ENCODE peak calls at places on chromosomes 13 and 19, in ten cellular contexts. Y is thoracic aorta; N is CD8-positive, alpha-beta T cell; F is ovary; B is GM23248; K is keratinocyte; E is psoas muscle; L is H9; I is CD4-positive, alpha-beta T cell; A is uterus. C is an unnamed sample.
A peak's percentile ranks its signal among the peaks of the same experiment; 100 is the strongest.

GRCh38 chr13:43316997-43317396 is 293.6 kb downstream of the DNAJC15 start:
- DNase-seq in Y (no peak), N (no peak), F (peak; percentile 36), B (peak; percentile 78), K (no peak), E (peak; percentile 35), L (no peak), I (no peak), A (no peak), C (peak; percentile 77)

GRCh38 chr13:110161112-110161897 is 145.7 kb downstream of the COL4A1 start:
- DNase-seq in Y (no peak), N (no peak), F (no peak), B (no peak), K (no peak), E (no peak), L (no peak), I (no peak), A (no peak), C (peak; percentile 42)

GRCh38 chr13:53781941-53782340 is 753.3 kb downstream of the OLFM4 start:
- DNase-seq in Y (no peak), N (no peak), F (no peak), B (no peak), K (no peak), E (no peak), L (peak; percentile 31), I (no peak), A (no peak), C (no peak)

GRCh38 chr19:39544920-39545319 is 5.0 kb upstream of the EID2 start:
- DNase-seq in Y (no peak), N (no peak), F (no peak), B (no peak), K (no peak), E (no peak), L (no peak), I (no peak), A (no peak), C (no peak)

GRCh38 chr13:33628662-33629061 is 189.3 kb upstream of the RFC3 start:
- DNase-seq in Y (no peak), N (no peak), F (no peak), B (no peak), K (no peak), E (no peak), L (no peak), I (no peak), A (no peak), C (no peak)

GRCh38 chr13:59016250-59016649 is 1147.5 kb downstream of the DIAPH3 start:
- DNase-seq in Y (no peak), N (no peak), F (no peak), B (no peak), K (no peak), E (no peak), L (no peak), I (no peak), A (no peak), C (no peak)

GRCh38 chr13:30382836-30383525 is 39.3 kb upstream of the UBE2L5 start:
- DNase-seq in Y (no peak), N (no peak), F (no peak), B (no peak), K (no peak), E (no peak), L (no peak), I (no peak), A (no peak), C (no peak)

GRCh38 chr13:114064516-114065140 is 67.8 kb downstream of the RASA3 start:
- DNase-seq in Y (no peak), N (no peak), F (peak; percentile 39), B (peak; percentile 66), K (no peak), E (peak; percentile 46), L (no peak), I (no peak), A (peak; percentile 64), C (no peak)

GRCh38 chr13:31322025-31322424 is 122.2 kb downstream of the B3GLCT start:
- DNase-seq in Y (no peak), N (no peak), F (no peak), B (peak; percentile 23), K (no peak), E (peak; percentile 53), L (no peak), I (no peak), A (peak; percentile 35), C (no peak)

GRCh38 chr19:41478171-41478570 is 35.2 kb downstream of the ERICH4 start:
- DNase-seq in Y (no peak), N (no peak), F (no peak), B (no peak), K (no peak), E (no peak), L (no peak), I (no peak), A (no peak), C (peak; percentile 14)

GRCh38 chr13:95714142-95714832 is 37.3 kb downstream of the DNAJC3 start:
- DNase-seq in Y (no peak), N (no peak), F (no peak), B (peak; percentile 92), K (peak; percentile 4), E (no peak), L (no peak), I (no peak), A (no peak), C (peak; percentile 64)

GRCh38 chr19:15191514-15191913 is 9.3 kb downstream of the NOTCH3 start:
- DNase-seq in Y (no peak), N (no peak), F (no peak), B (no peak), K (no peak), E (no peak), L (no peak), I (no peak), A (no peak), C (peak; percentile 60)
- H3K27ac ChIP-seq in Y (no peak overlapping the region), N (no peak overlapping the region), F (no peak overlapping the region), B (no peak overlapping the region), K (no peak overlapping the region), E (no peak overlapping the region), L (no peak overlapping the region), I (no peak overlapping the region), A (no peak overlapping the region), C (no peak overlapping the region)

GRCh38 chr13:45472171-45472705 is 7.5 kb downstream of the COG3 start:
- DNase-seq in Y (no peak), N (no peak), F (no peak), B (no peak), K (no peak), E (no peak), L (no peak), I (no peak), A (no peak), C (no peak)

GRCh38 chr13:45464141-45464686 is 525 bp upstream of the COG3 start:
- DNase-seq in Y (no peak), N (no peak), F (no peak), B (no peak), K (no peak), E (no peak), L (no peak), I (no peak), A (no peak), C (no peak)

GRCh38 chr13:45466359-45466758 is 1.6 kb downstream of the COG3 start:
- DNase-seq in Y (no peak), N (no peak), F (no peak), B (no peak), K (no peak), E (no peak), L (no peak), I (no peak), A (no peak), C (no peak)

GRCh38 chr13:45464687-45465453 is at the start of gene COG3:
- DNase-seq in Y (peak; percentile 81), N (peak; percentile 92), F (peak; percentile 92), B (peak; percentile 98), K (no peak), E (peak; percentile 95), L (peak; percentile 94), I (peak; percentile 95), A (peak; percentile 94), C (peak; percentile 96)

DNA sequence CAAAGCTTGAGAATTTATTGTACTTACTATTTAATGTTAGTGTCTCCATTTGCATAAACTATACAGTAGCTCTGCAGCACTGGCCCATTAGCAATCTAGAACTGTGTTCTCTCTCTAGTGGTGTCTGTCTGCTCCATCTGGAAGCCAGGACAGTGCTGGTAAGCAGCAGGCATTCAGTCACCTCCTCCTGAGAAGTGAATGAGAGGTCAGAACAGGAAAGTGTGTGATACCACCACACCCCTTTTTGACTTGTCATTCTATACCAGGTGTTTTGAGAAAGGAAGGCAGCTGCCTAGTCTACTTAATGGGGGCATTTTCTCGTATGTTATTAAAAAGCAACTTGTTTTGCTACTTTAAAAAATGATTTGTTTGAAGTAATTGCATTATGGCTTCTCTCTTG is 3.9 kb downstream of the COG3 start:
- DNase-seq in Y (no peak), N (no peak), F (no peak), B (peak; percentile 17), K (no peak), E (no peak), L (no peak), I (no peak), A (no peak), C (no peak)
- H3K27ac ChIP-seq in Y (no peak overlapping the region), N (no peak overlapping the region), F (no peak overlapping the region), B (no peak overlapping the region), K (no peak overlapping the region), E (peak overlapping the region; percentile 13), L (no peak overlapping the region), I (no peak overlapping the region), A (no peak overlapping the region), C (no peak overlapping the region)

DNA sequence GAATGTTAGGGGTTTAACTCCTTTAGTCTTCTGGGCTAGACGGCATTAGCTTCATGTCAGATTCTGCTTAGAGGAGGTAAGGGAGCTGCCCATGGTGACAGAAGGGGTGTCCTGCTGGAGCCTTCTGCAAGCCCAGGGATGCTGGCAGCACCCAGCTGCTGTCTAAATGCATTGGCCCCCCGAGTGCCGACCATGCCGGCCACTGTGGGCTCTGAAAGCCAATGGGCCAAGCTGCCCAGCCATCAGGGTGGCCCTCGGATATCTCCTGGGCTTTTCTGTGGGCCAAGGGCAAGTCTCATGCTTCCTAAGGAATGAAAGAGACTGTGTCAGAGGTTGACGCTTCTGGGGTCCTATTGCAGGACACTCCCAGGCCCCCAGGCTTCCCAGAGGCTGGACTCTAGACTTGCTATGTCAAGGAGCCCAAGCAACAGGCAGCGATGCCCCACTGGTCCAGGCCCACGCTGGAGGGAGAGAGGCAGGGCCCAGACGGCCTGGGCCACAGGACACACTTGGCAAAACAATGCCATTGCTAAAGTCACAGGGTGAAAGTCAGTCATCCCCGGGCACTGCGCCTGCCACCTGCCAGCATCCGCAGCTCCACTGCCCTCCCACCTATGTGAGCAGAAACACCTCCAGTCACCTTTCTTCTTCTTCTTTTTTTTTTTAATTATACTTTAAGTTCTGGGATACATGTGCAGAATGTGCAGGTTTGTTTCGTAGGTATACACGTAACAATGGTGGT is 160.2 kb upstream of the GPR12 start:
- DNase-seq in Y (no peak), N (no peak), F (no peak), B (no peak), K (no peak), E (no peak), L (no peak), I (no peak), A (no peak), C (no peak)
- H3K27ac ChIP-seq in Y (no peak overlapping the region), N (no peak overlapping the region), F (no peak overlapping the region), B (no peak overlapping the region), K (no peak overlapping the region), E (no peak overlapping the region), L (no peak overlapping the region), I (no peak overlapping the region), A (no peak overlapping the region), C (no peak overlapping the region)

DNA sequence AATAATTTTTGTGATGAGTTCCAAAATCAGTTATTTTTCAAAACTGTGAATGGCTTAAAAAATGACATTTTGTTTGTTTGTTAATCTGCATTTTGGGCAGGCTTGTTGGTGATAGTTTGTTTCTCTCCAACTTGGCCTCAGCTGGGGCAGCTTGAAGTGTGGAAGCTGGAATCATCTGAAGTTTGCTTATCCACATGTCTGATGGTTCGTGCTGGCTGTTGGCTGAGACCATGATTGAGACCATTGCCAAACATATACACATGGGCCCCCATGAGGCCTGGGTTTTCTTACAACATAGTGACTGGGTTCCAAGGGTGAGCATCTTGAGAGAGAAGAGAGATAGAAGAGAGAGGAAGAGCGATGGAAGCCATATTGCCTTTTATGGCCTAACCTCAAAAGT is 201.2 kb downstream of the NDFIP2 start:
- DNase-seq in Y (no peak), N (no peak), F (no peak), B (no peak), K (no peak), E (no peak), L (no peak), I (no peak), A (no peak), C (no peak)
- H3K27ac ChIP-seq in Y (no peak overlapping the region), N (no peak overlapping the region), F (no peak overlapping the region), B (no peak overlapping the region), K (no peak overlapping the region), E (no peak overlapping the region), L (no peak overlapping the region), I (no peak overlapping the region), A (no peak overlapping the region), C (no peak overlapping the region)